ENCODE peak calls at places on chromosomes 6 and 20, in nine cellular contexts. One of them, this sample, is unnamed.

GRCh38 chr6:108846628-108847027 is 1.6 kb upstream of the ARMC2 start:
- DNase-seq in ELR: no peak
- DNase-seq in dermis microvascular lymphatic vessel endothelial cell: no peak
- DNase-seq in stomach: no peak
- DNase-seq in HCEC 1CT: no peak
- DNase-seq in left ventricle myocardium superior: no peak
- DNase-seq in NCI-H1417 treated with DMSO at 0.1 percent for 48 hours: no peak
- DNase-seq in nucleus accumbens: no peak
- DNase-seq in NCI-H1436: no peak
- DNase-seq in this sample: peak; percentile 41

GRCh38 chr6:139164001-139164400 is 29.1 kb downstream of the HECA start:
- DNase-seq in dermis microvascular lymphatic vessel endothelial cell: no peak
- DNase-seq in nucleus accumbens: no peak
- DNase-seq in ELR: no peak
- DNase-seq in stomach: no peak
- DNase-seq in left ventricle myocardium superior: no peak
- DNase-seq in NCI-H1436: no peak
- DNase-seq in HCEC 1CT: no peak
- DNase-seq in NCI-H1417 treated with DMSO at 0.1 percent for 48 hours: no peak
- DNase-seq in this sample: peak; percentile 52

GRCh38 chr20:38023181-38024085 is 9.8 kb downstream of the TTI1 start:
- DNase-seq in stomach: no peak
- DNase-seq in NCI-H1417 treated with DMSO at 0.1 percent for 48 hours: no peak
- DNase-seq in left ventricle myocardium superior: no peak
- DNase-seq in dermis microvascular lymphatic vessel endothelial cell: no peak
- DNase-seq in NCI-H1436: no peak
- DNase-seq in ELR: no peak
- DNase-seq in HCEC 1CT: peak; percentile 88
- DNase-seq in nucleus accumbens: no peak
- DNase-seq in this sample: no peak

GRCh38 chr6:209432-210103 is 82.7 kb upstream of the DUSP22 start:
- DNase-seq in dermis microvascular lymphatic vessel endothelial cell: no peak
- DNase-seq in ELR: no peak
- DNase-seq in NCI-H1436: no peak
- DNase-seq in left ventricle myocardium superior: no peak
- DNase-seq in nucleus accumbens: no peak
- DNase-seq in stomach: no peak
- DNase-seq in HCEC 1CT: no peak
- DNase-seq in NCI-H1417 treated with DMSO at 0.1 percent for 48 hours: no peak
- DNase-seq in this sample: peak; percentile 46

GRCh38 chr6:88709819-88710246 is 253.6 kb downstream of the RNGTT start:
- DNase-seq in stomach: no peak
- DNase-seq in HCEC 1CT: no peak
- DNase-seq in left ventricle myocardium superior: no peak
- DNase-seq in NCI-H1436: no peak
- DNase-seq in dermis microvascular lymphatic vessel endothelial cell: no peak
- DNase-seq in ELR: no peak
- DNase-seq in nucleus accumbens: no peak
- DNase-seq in NCI-H1417 treated with DMSO at 0.1 percent for 48 hours: no peak
- DNase-seq in this sample: no peak

GRCh38 chr6:45256697-45257695 is 71.1 kb upstream of the RUNX2 start:
- DNase-seq in NCI-H1436: no peak
- DNase-seq in left ventricle myocardium superior: no peak
- DNase-seq in stomach: no peak
- DNase-seq in HCEC 1CT: no peak
- DNase-seq in nucleus accumbens: no peak
- DNase-seq in ELR: no peak
- DNase-seq in NCI-H1417 treated with DMSO at 0.1 percent for 48 hours: no peak
- DNase-seq in dermis microvascular lymphatic vessel endothelial cell: no peak
- DNase-seq in this sample: no peak

GRCh38 chr6:165695736-165696515 is 32.9 kb upstream of the PDE10A start:
- DNase-seq in NCI-H1417 treated with DMSO at 0.1 percent for 48 hours: no peak
- DNase-seq in ELR: no peak
- DNase-seq in nucleus accumbens: no peak
- DNase-seq in NCI-H1436: no peak
- DNase-seq in left ventricle myocardium superior: no peak
- DNase-seq in HCEC 1CT: no peak
- DNase-seq in dermis microvascular lymphatic vessel endothelial cell: peak; percentile 23
- DNase-seq in stomach: no peak
- DNase-seq in this sample: no peak

GRCh38 chr20:63847374-63848002 is 13.8 kb upstream of the ABHD16B start:
- DNase-seq in NCI-H1436: no peak
- DNase-seq in ELR: no peak
- DNase-seq in stomach: no peak
- DNase-seq in dermis microvascular lymphatic vessel endothelial cell: no peak
- DNase-seq in nucleus accumbens: no peak
- DNase-seq in NCI-H1417 treated with DMSO at 0.1 percent for 48 hours: no peak
- DNase-seq in HCEC 1CT: no peak
- DNase-seq in left ventricle myocardium superior: peak; percentile 53
- DNase-seq in this sample: no peak

GRCh38 chr20:49925901-49926454 is 10.2 kb upstream of the RNF114 start:
- DNase-seq in NCI-H1436: no peak
- DNase-seq in ELR: no peak
- DNase-seq in stomach: no peak
- DNase-seq in left ventricle myocardium superior: no peak
- DNase-seq in NCI-H1417 treated with DMSO at 0.1 percent for 48 hours: no peak
- DNase-seq in HCEC 1CT: no peak
- DNase-seq in nucleus accumbens: no peak
- DNase-seq in dermis microvascular lymphatic vessel endothelial cell: no peak
- DNase-seq in this sample: no peak

GRCh38 chr6:143110572-143110971 is 49.9 kb downstream of the AIG1 start:
- DNase-seq in stomach: no peak
- DNase-seq in NCI-H1417 treated with DMSO at 0.1 percent for 48 hours: no peak
- DNase-seq in nucleus accumbens: no peak
- DNase-seq in NCI-H1436: no peak
- DNase-seq in left ventricle myocardium superior: no peak
- DNase-seq in dermis microvascular lymphatic vessel endothelial cell: no peak
- DNase-seq in HCEC 1CT: peak; percentile 61
- DNase-seq in ELR: peak; percentile 14
- DNase-seq in this sample: no peak

GRCh38 chr20:54294094-54294493 is 86.2 kb downstream of the PFDN4 start:
- DNase-seq in NCI-H1417 treated with DMSO at 0.1 percent for 48 hours: no peak
- DNase-seq in ELR: no peak
- DNase-seq in stomach: no peak
- DNase-seq in nucleus accumbens: no peak
- DNase-seq in NCI-H1436: no peak
- DNase-seq in dermis microvascular lymphatic vessel endothelial cell: no peak
- DNase-seq in HCEC 1CT: no peak
- DNase-seq in left ventricle myocardium superior: no peak
- DNase-seq in this sample: no peak

GRCh38 chr6:44650947-44651346 is 263.4 kb downstream of the CDC5L start:
- DNase-seq in stomach: no peak
- DNase-seq in NCI-H1417 treated with DMSO at 0.1 percent for 48 hours: no peak
- DNase-seq in left ventricle myocardium superior: no peak
- DNase-seq in NCI-H1436: no peak
- DNase-seq in ELR: peak; percentile 79
- DNase-seq in dermis microvascular lymphatic vessel endothelial cell: no peak
- DNase-seq in nucleus accumbens: no peak
- DNase-seq in HCEC 1CT: peak; percentile 27
- DNase-seq in this sample: no peak

GRCh38 chr20:49583669-49584417 is 15.9 kb upstream of the PTGIS start:
- DNase-seq in dermis microvascular lymphatic vessel endothelial cell: no peak
- DNase-seq in NCI-H1417 treated with DMSO at 0.1 percent for 48 hours: no peak
- DNase-seq in HCEC 1CT: peak; percentile 71
- DNase-seq in stomach: peak; percentile 90
- DNase-seq in NCI-H1436: no peak
- DNase-seq in ELR: peak; percentile 47
- DNase-seq in nucleus accumbens: no peak
- DNase-seq in left ventricle myocardium superior: peak; percentile 84
- DNase-seq in this sample: no peak

GRCh38 chr6:39416728-39417127 is 94.2 kb upstream of the KCNK16 start:
- DNase-seq in dermis microvascular lymphatic vessel endothelial cell: no peak
- DNase-seq in nucleus accumbens: no peak
- DNase-seq in NCI-H1436: no peak
- DNase-seq in HCEC 1CT: no peak
- DNase-seq in ELR: peak; percentile 98
- DNase-seq in NCI-H1417 treated with DMSO at 0.1 percent for 48 hours: no peak
- DNase-seq in stomach: no peak
- DNase-seq in left ventricle myocardium superior: no peak
- DNase-seq in this sample: no peak

GRCh38 chr20:51285684-51286083 is 256.8 kb downstream of the NFATC2 start:
- DNase-seq in NCI-H1417 treated with DMSO at 0.1 percent for 48 hours: no peak
- DNase-seq in ELR: no peak
- DNase-seq in nucleus accumbens: no peak
- DNase-seq in left ventricle myocardium superior: no peak
- DNase-seq in HCEC 1CT: no peak
- DNase-seq in dermis microvascular lymphatic vessel endothelial cell: no peak
- DNase-seq in stomach: no peak
- DNase-seq in NCI-H1436: no peak
- DNase-seq in this sample: no peak

GRCh38 chr20:25637247-25637646 is 13.4 kb upstream of the NANP start:
- DNase-seq in NCI-H1436: no peak
- DNase-seq in dermis microvascular lymphatic vessel endothelial cell: no peak
- DNase-seq in HCEC 1CT: no peak
- DNase-seq in nucleus accumbens: no peak
- DNase-seq in NCI-H1417 treated with DMSO at 0.1 percent for 48 hours: no peak
- DNase-seq in stomach: no peak
- DNase-seq in left ventricle myocardium superior: no peak
- DNase-seq in ELR: no peak
- DNase-seq in this sample: no peak

GRCh38 chr6:151699719-151700118 is 107.8 kb upstream of the ESR1 start:
- DNase-seq in dermis microvascular lymphatic vessel endothelial cell: no peak
- DNase-seq in left ventricle myocardium superior: no peak
- DNase-seq in NCI-H1436: no peak
- DNase-seq in HCEC 1CT: no peak
- DNase-seq in NCI-H1417 treated with DMSO at 0.1 percent for 48 hours: no peak
- DNase-seq in ELR: no peak
- DNase-seq in nucleus accumbens: no peak
- DNase-seq in stomach: no peak
- DNase-seq in this sample: no peak

GRCh38 chr6:143754204-143754603 is 76.4 kb downstream of the PHACTR2 start:
- DNase-seq in NCI-H1417 treated with DMSO at 0.1 percent for 48 hours: no peak
- DNase-seq in ELR: no peak
- DNase-seq in NCI-H1436: no peak
- DNase-seq in nucleus accumbens: no peak
- DNase-seq in stomach: no peak
- DNase-seq in dermis microvascular lymphatic vessel endothelial cell: no peak
- DNase-seq in HCEC 1CT: no peak
- DNase-seq in left ventricle myocardium superior: no peak
- DNase-seq in this sample: no peak

GRCh38 chr6:90008908-90009501 is 114.7 kb downstream of the GJA10 start:
- DNase-seq in stomach: no peak
- DNase-seq in dermis microvascular lymphatic vessel endothelial cell: peak; percentile 86
- DNase-seq in nucleus accumbens: no peak
- DNase-seq in ELR: peak; percentile 48
- DNase-seq in HCEC 1CT: peak; percentile 28
- DNase-seq in NCI-H1417 treated with DMSO at 0.1 percent for 48 hours: no peak
- DNase-seq in NCI-H1436: no peak
- DNase-seq in left ventricle myocardium superior: no peak
- DNase-seq in this sample: no peak

GRCh38 chr20:46362931-46363872 is 43.2 kb downstream of the ELMO2 start:
- DNase-seq in NCI-H1417 treated with DMSO at 0.1 percent for 48 hours: no peak
- DNase-seq in HCEC 1CT: no peak
- DNase-seq in NCI-H1436: no peak
- DNase-seq in left ventricle myocardium superior: no peak
- DNase-seq in nucleus accumbens: no peak
- DNase-seq in stomach: no peak
- DNase-seq in dermis microvascular lymphatic vessel endothelial cell: no peak
- DNase-seq in ELR: no peak
- DNase-seq in this sample: no peak

GRCh38 chr6:46637145-46637544 is 15.5 kb downstream of the CYP39A1 start:
- DNase-seq in left ventricle myocardium superior: no peak
- DNase-seq in NCI-H1436: no peak
- DNase-seq in nucleus accumbens: no peak
- DNase-seq in dermis microvascular lymphatic vessel endothelial cell: no peak
- DNase-seq in ELR: peak; percentile 63
- DNase-seq in NCI-H1417 treated with DMSO at 0.1 percent for 48 hours: no peak
- DNase-seq in HCEC 1CT: peak; percentile 75
- DNase-seq in stomach: no peak
- DNase-seq in this sample: no peak

GRCh38 chr6:117265425-117266266 is at the start of gene VGLL2:
- DNase-seq in NCI-H1436: no peak
- DNase-seq in NCI-H1417 treated with DMSO at 0.1 percent for 48 hours: no peak
- DNase-seq in dermis microvascular lymphatic vessel endothelial cell: peak; percentile 7
- DNase-seq in left ventricle myocardium superior: peak; percentile 62
- DNase-seq in HCEC 1CT: peak; percentile 38
- DNase-seq in stomach: no peak
- DNase-seq in nucleus accumbens: no peak
- DNase-seq in ELR: peak; percentile 47
- DNase-seq in this sample: no peak